ENCODE peak calls at places on chromosome 9, in nine cellular contexts. One of them, this sample, is unnamed.

GRCh38 chr9:84754461-84754860 is 84.9 kb downstream of the NTRK2 start:
- DNase-seq in right lobe of liver: no peak
- DNase-seq in HepG2: no peak
- DNase-seq in CD8-positive, alpha-beta T cell: no peak
- DNase-seq in HL-60: no peak
- DNase-seq in A549: no peak
- DNase-seq in choroid plexus epithelial cell: no peak
- DNase-seq in uterus: no peak
- DNase-seq in AG09309: no peak
- DNase-seq in this sample: peak

GRCh38 chr9:70256123-70256551 is 2.6 kb upstream of the SMC5 start:
- DNase-seq in right lobe of liver: no peak
- DNase-seq in HepG2: no peak
- DNase-seq in CD8-positive, alpha-beta T cell: no peak
- DNase-seq in HL-60: no peak
- DNase-seq in A549: no peak
- DNase-seq in choroid plexus epithelial cell: peak
- DNase-seq in uterus: no peak
- DNase-seq in AG09309: peak
- DNase-seq in this sample: no peak

GRCh38 chr9:114317665-114318357 is 5.1 kb upstream of the ORM1 start:
- DNase-seq in right lobe of liver: peak
- DNase-seq in HepG2: no peak
- DNase-seq in CD8-positive, alpha-beta T cell: no peak
- DNase-seq in HL-60: peak
- DNase-seq in A549: no peak
- DNase-seq in choroid plexus epithelial cell: peak
- DNase-seq in uterus: peak
- DNase-seq in AG09309: peak
- DNase-seq in this sample: no peak

GRCh38 chr9:124238546-124239140 is 19.1 kb upstream of the NEK6 start:
- DNase-seq in right lobe of liver: peak
- DNase-seq in HepG2: no peak
- DNase-seq in CD8-positive, alpha-beta T cell: no peak
- DNase-seq in HL-60: no peak
- DNase-seq in A549: no peak
- DNase-seq in choroid plexus epithelial cell: no peak
- DNase-seq in uterus: no peak
- DNase-seq in AG09309: no peak
- DNase-seq in this sample: no peak

GRCh38 chr9:79686381-79687130 is 114.8 kb downstream of the TLE4 start:
- DNase-seq in right lobe of liver: no peak
- DNase-seq in HepG2: no peak
- DNase-seq in CD8-positive, alpha-beta T cell: no peak
- DNase-seq in HL-60: no peak
- DNase-seq in A549: no peak
- DNase-seq in choroid plexus epithelial cell: peak
- DNase-seq in uterus: peak
- DNase-seq in AG09309: peak
- DNase-seq in this sample: no peak

GRCh38 chr9:126248680-126249079 is 77.9 kb upstream of the MVB12B start:
- DNase-seq in right lobe of liver: no peak
- DNase-seq in HepG2: no peak
- DNase-seq in CD8-positive, alpha-beta T cell: no peak
- DNase-seq in HL-60: no peak
- DNase-seq in A549: no peak
- DNase-seq in choroid plexus epithelial cell: peak
- DNase-seq in uterus: no peak
- DNase-seq in AG09309: peak
- DNase-seq in this sample: no peak

GRCh38 chr9:115717711-115718173 is 435.8 kb upstream of the PAPPA start:
- DNase-seq in right lobe of liver: no peak
- DNase-seq in HepG2: no peak
- DNase-seq in CD8-positive, alpha-beta T cell: no peak
- DNase-seq in HL-60: no peak
- DNase-seq in A549: no peak
- DNase-seq in choroid plexus epithelial cell: peak
- DNase-seq in uterus: no peak
- DNase-seq in AG09309: peak
- DNase-seq in this sample: no peak

GRCh38 chr9:13274901-13275641 is 4.4 kb downstream of the MPDZ start:
- DNase-seq in right lobe of liver: no peak
- DNase-seq in HepG2: no peak
- DNase-seq in CD8-positive, alpha-beta T cell: no peak
- DNase-seq in HL-60: no peak
- DNase-seq in A549: no peak
- DNase-seq in choroid plexus epithelial cell: peak
- DNase-seq in uterus: no peak
- DNase-seq in AG09309: no peak
- DNase-seq in this sample: no peak

GRCh38 chr9:116380496-116380995 is 227.0 kb downstream of the PAPPA start:
- DNase-seq in right lobe of liver: no peak
- DNase-seq in HepG2: no peak
- DNase-seq in CD8-positive, alpha-beta T cell: no peak
- DNase-seq in HL-60: no peak
- DNase-seq in A549: no peak
- DNase-seq in choroid plexus epithelial cell: peak
- DNase-seq in uterus: no peak
- DNase-seq in AG09309: no peak
- DNase-seq in this sample: no peak

GRCh38 chr9:106310782-106311181 is 552.2 kb upstream of the ZNF462 start:
- DNase-seq in right lobe of liver: no peak
- DNase-seq in HepG2: no peak
- DNase-seq in CD8-positive, alpha-beta T cell: no peak
- DNase-seq in HL-60: peak
- DNase-seq in A549: no peak
- DNase-seq in choroid plexus epithelial cell: no peak
- DNase-seq in uterus: no peak
- DNase-seq in AG09309: no peak
- DNase-seq in this sample: peak

GRCh38 chr9:106312913-106313312 is 550.1 kb upstream of the ZNF462 start:
- DNase-seq in right lobe of liver: no peak
- DNase-seq in HepG2: no peak
- DNase-seq in CD8-positive, alpha-beta T cell: no peak
- DNase-seq in HL-60: no peak
- DNase-seq in A549: no peak
- DNase-seq in choroid plexus epithelial cell: no peak
- DNase-seq in uterus: no peak
- DNase-seq in AG09309: no peak
- DNase-seq in this sample: no peak

GRCh38 chr9:106305428-106306133 is 557.4 kb upstream of the ZNF462 start:
- DNase-seq in right lobe of liver: no peak
- DNase-seq in HepG2: no peak
- DNase-seq in CD8-positive, alpha-beta T cell: no peak
- DNase-seq in HL-60: no peak
- DNase-seq in A549: no peak
- DNase-seq in choroid plexus epithelial cell: no peak
- DNase-seq in uterus: no peak
- DNase-seq in AG09309: no peak
- DNase-seq in this sample: no peak

GRCh38 chr9:106307670-106308069 is 555.3 kb upstream of the ZNF462 start:
- DNase-seq in right lobe of liver: no peak
- DNase-seq in HepG2: no peak
- DNase-seq in CD8-positive, alpha-beta T cell: no peak
- DNase-seq in HL-60: peak
- DNase-seq in A549: no peak
- DNase-seq in choroid plexus epithelial cell: no peak
- DNase-seq in uterus: no peak
- DNase-seq in AG09309: no peak
- DNase-seq in this sample: no peak

DNA sequence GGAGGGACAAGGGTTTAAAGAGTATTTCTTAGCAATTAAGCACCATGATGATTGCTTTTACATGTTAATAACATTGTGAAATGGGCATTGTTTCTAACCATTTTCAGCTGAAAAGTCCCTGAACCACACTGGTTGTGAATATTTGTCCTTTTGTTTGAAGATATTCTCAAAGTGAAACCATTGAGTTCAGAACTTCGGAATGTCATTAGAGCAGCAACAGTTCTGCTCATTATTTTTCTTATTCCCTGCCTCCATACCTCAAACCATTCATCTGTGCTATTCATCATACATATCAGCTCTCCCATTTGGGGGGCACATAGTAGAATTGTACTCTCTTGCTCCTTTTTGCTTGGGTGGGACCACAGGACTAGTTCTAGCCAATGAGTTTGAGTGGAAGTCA is 553.0 kb upstream of the ZNF462 start:
- DNase-seq in right lobe of liver: no peak
- DNase-seq in HepG2: no peak
- DNase-seq in CD8-positive, alpha-beta T cell: no peak
- DNase-seq in HL-60: no peak
- DNase-seq in A549: no peak
- DNase-seq in choroid plexus epithelial cell: no peak
- DNase-seq in uterus: no peak
- DNase-seq in AG09309: no peak
- DNase-seq in this sample: no peak
- H3K4me3 ChIP-seq in right lobe of liver: no peak
- H3K4me3 ChIP-seq in HepG2: no peak
- H3K4me3 ChIP-seq in CD8-positive, alpha-beta T cell: no peak
- H3K4me3 ChIP-seq in HL-60: no peak
- H3K4me3 ChIP-seq in A549: no peak
- H3K4me3 ChIP-seq in choroid plexus epithelial cell: no peak
- H3K4me3 ChIP-seq in uterus: no peak
- H3K4me3 ChIP-seq in AG09309: no peak
- H3K4me3 ChIP-seq in this sample: no peak

GRCh38 chr9:138100711-138101349 is 223.2 kb downstream of the CACNA1B start:
- DNase-seq in right lobe of liver: no peak
- DNase-seq in HepG2: no peak
- DNase-seq in CD8-positive, alpha-beta T cell: no peak
- DNase-seq in HL-60: no peak
- DNase-seq in A549: no peak
- DNase-seq in choroid plexus epithelial cell: no peak
- DNase-seq in uterus: peak
- DNase-seq in AG09309: no peak
- DNase-seq in this sample: no peak
- TF ChIP-seq CTCF in right lobe of liver: no peak
- TF ChIP-seq CTCF in HepG2: peak
- TF ChIP-seq CTCF in CD8-positive, alpha-beta T cell: no peak
- TF ChIP-seq CTCF in HL-60: no peak
- TF ChIP-seq CTCF in A549: no peak
- TF ChIP-seq CTCF in choroid plexus epithelial cell: no peak
- TF ChIP-seq CTCF in uterus: no peak
- TF ChIP-seq CTCF in AG09309: no peak
- TF ChIP-seq CTCF in this sample: peak

DNA sequence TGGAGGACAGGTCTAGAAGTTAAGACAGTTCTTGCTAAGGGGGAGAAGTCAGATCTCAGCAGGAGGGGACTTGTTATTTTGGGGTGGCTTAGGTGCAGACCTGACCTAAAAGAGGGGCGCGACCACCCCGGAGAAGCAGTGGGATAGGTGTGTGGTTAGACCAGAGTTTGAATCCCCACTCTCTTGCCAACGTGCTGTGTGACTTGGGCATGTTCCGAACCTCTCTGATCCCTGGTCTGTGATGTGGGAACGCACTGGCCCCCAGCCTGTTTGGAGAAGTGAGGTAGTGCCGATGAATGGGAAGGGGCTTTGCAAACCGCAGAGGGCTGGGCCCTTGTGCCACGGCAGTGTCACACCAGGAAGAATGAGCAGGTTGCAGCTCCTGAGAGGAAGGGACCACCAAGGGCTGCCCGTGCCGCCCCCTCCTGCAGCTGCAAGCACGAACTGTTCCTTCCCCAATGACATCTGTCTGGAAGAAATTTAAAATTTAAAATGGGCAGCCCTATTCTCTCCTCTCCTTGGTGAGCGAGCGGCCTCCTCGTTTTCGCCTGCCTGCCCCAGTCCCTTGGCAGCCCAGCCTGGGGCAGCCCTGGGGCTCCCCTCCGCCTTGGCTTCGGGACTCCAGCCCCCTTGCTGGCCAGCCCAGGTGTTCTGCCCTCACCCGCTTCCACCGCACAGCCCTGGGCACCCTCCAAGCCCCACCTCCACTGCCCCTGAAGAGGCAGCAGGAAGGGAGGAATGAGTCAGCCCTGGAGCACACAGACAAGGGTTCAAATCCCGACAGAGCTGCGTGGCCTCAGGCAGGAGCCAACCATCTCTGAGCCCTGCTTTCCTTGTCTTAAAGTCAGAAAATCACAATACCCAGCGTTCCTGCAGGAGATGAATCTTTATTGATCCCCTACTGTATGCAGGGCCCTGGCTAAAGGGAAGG is 1.6 kb downstream of the FIBCD1 start:
- DNase-seq in right lobe of liver: no peak
- DNase-seq in HepG2: no peak
- DNase-seq in CD8-positive, alpha-beta T cell: no peak
- DNase-seq in HL-60: no peak
- DNase-seq in A549: no peak
- DNase-seq in choroid plexus epithelial cell: no peak
- DNase-seq in uterus: no peak
- DNase-seq in AG09309: no peak
- DNase-seq in this sample: no peak
- H3K4me3 ChIP-seq in right lobe of liver: no peak
- H3K4me3 ChIP-seq in HepG2: no peak
- H3K4me3 ChIP-seq in CD8-positive, alpha-beta T cell: no peak
- H3K4me3 ChIP-seq in HL-60: no peak
- H3K4me3 ChIP-seq in A549: peak
- H3K4me3 ChIP-seq in choroid plexus epithelial cell: no peak
- H3K4me3 ChIP-seq in uterus: no peak
- H3K4me3 ChIP-seq in AG09309: no peak
- H3K4me3 ChIP-seq in this sample: no peak

DNA sequence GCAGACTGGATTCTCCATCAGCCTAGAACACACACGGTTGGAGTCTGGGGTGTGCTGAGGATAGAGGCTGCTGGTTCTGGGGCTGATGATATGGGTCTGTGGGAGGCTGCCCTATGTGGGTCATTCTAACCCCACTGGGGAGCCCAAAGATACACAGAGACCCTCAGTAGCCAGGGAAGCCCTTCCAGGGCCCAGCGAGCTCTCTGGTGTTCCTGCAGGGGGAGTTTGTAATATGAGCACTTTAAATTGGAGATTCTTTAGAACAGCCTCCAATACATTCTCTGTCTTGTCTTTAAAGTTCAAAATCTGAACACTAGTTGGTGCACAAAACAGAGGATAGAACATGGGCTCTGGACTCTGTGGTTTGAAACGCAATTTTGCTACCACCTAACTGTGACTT is 2.4 kb downstream of the ACTL7A start:
- DNase-seq in right lobe of liver: no peak
- DNase-seq in HepG2: peak
- DNase-seq in CD8-positive, alpha-beta T cell: no peak
- DNase-seq in HL-60: no peak
- DNase-seq in A549: no peak
- DNase-seq in choroid plexus epithelial cell: peak
- DNase-seq in uterus: no peak
- DNase-seq in AG09309: no peak
- DNase-seq in this sample: no peak
- TF ChIP-seq CTCF in right lobe of liver: no peak
- TF ChIP-seq CTCF in HepG2: peak
- TF ChIP-seq CTCF in CD8-positive, alpha-beta T cell: no peak
- TF ChIP-seq CTCF in HL-60: no peak
- TF ChIP-seq CTCF in A549: no peak
- TF ChIP-seq CTCF in choroid plexus epithelial cell: peak
- TF ChIP-seq CTCF in uterus: no peak
- TF ChIP-seq CTCF in AG09309: no peak
- TF ChIP-seq CTCF in this sample: peak